ENCODE peak calls at places on chromosomes 2 and 18, in four cellular contexts. V is hepatocyte, M is GM12878, A is PC-9. R is an unnamed sample. For H3K79me2, the result is how much of the 10 kb centered on the place peaks cover.

GRCh38 chr2:84288335-84288734 is 170.7 kb downstream of the SUCLG1 start:
- DNase-seq in V (no peak), M (no peak), A (no peak), R (no peak)

GRCh38 chr18:22169889-22170420 is 566 bp downstream of the GATA6 start:
- DNase-seq in V (no peak), M (no peak), A (no peak), R (no peak)

GRCh38 chr2:16044946-16045456 is 104.7 kb downstream of the MYCN start:
- DNase-seq in V (no peak), M (no peak), A (no peak), R (no peak)

GRCh38 chr2:146317959-146318358 is 1526.9 kb upstream of the ACVR2A start:
- DNase-seq in V (no peak), M (no peak), A (no peak), R (peak)

GRCh38 chr18:42861259-42861658 is 254.2 kb downstream of the RIT2 start:
- DNase-seq in V (no peak), M (no peak), A (no peak), R (no peak)

GRCh38 chr18:57629399-57629798 is 7.8 kb upstream of the NARS1 start:
- DNase-seq in V (no peak), M (no peak), A (no peak), R (no peak)

GRCh38 chr2:238916875-238917590 is 69.1 kb downstream of the TWIST2 start:
- DNase-seq in V (no peak), M (no peak), A (peak), R (no peak)

GRCh38 chr2:128756372-128756730 is 437.7 kb upstream of the HS6ST1 start:
- DNase-seq in V (no peak), M (no peak), A (no peak), R (peak)

GRCh38 chr18:37712776-37713175 is 147.2 kb upstream of the CELF4 start:
- DNase-seq in V (no peak), M (no peak), A (no peak), R (no peak)

GRCh38 chr2:72108121-72108520 is 39.5 kb downstream of the CYP26B1 start:
- DNase-seq in V (no peak), M (no peak), A (no peak), R (peak)

GRCh38 chr18:79737426-79737825 is 57.8 kb downstream of the CTDP1 start:
- DNase-seq in V (no peak), M (no peak), A (no peak), R (no peak)

GRCh38 chr2:209666296-209666695 is 105.3 kb upstream of the UNC80 start:
- DNase-seq in V (no peak), M (no peak), A (no peak), R (no peak)

GRCh38 chr2:167925775-167926174 is 321.6 kb downstream of the STK39 start:
- DNase-seq in V (no peak), M (no peak), A (no peak), R (no peak)

GRCh38 chr2:39568561-39569006 is 97.1 kb upstream of the TMEM178A start:
- DNase-seq in V (peak), M (no peak), A (peak), R (peak)

GRCh38 chr2:109376796-109377495 is 236.8 kb downstream of the SEPTIN10 start:
- DNase-seq in V (no peak), M (no peak), A (no peak), R (no peak)

GRCh38 chr2:128812183-128812940 is 493.7 kb upstream of the HS6ST1 start:
- DNase-seq in V (no peak), M (no peak), A (no peak), R (no peak)

GRCh38 chr2:86186431-86186830 is 8.8 kb downstream of the IMMT start:
- DNase-seq in V (no peak), M (no peak), A (no peak), R (no peak)

GRCh38 chr2:72118951-72119350 is 28.7 kb downstream of the CYP26B1 start:
- DNase-seq in V (no peak), M (no peak), A (no peak), R (no peak)

GRCh38 chr2:150060341-150060740 is 427.1 kb downstream of the RND3 start:
- DNase-seq in V (no peak), M (no peak), A (no peak), R (no peak)

GRCh38 chr2:1550076-1550475 is 136.8 kb downstream of the TPO start:
- DNase-seq in V (peak), M (no peak), A (no peak), R (no peak)

GRCh38 chr2:46695283-46695682 is 215.9 kb downstream of the TMEM247 start:
- DNase-seq in V (no peak), M (no peak), A (no peak), R (peak)

GRCh38 chr18:47689386-47689785 is 241.1 kb downstream of the SMAD2 start:
- DNase-seq in V (no peak), M (no peak), A (no peak), R (no peak)

GRCh38 chr2:20597868-20598183 is 53.1 kb downstream of the HS1BP3 start:
- DNase-seq in V (no peak), M (no peak), A (no peak), R (no peak)

GRCh38 chr18:28511421-28511821 is 334.5 kb upstream of the CDH2 start:
- DNase-seq in V (no peak), M (no peak), A (no peak), R (peak)

GRCh38 chr2:68302281-68302680 is 17.5 kb downstream of the CNRIP1 start:
- DNase-seq in V (no peak), M (no peak), A (no peak), R (no peak)

GRCh38 chr2:134205087-134205486 is 48.8 kb upstream of the MGAT5 start:
- DNase-seq in V (no peak), M (no peak), A (no peak), R (no peak)

GRCh38 chr2:134201559-134201958 is 52.3 kb upstream of the MGAT5 start:
- DNase-seq in V (no peak), M (no peak), A (no peak), R (no peak)

GRCh38 chr2:134206029-134206428 is 47.8 kb upstream of the MGAT5 start:
- DNase-seq in V (no peak), M (no peak), A (no peak), R (no peak)

GRCh38 chr2:134202361-134202760 is 51.5 kb upstream of the MGAT5 start:
- DNase-seq in V (no peak), M (no peak), A (no peak), R (no peak)

DNA sequence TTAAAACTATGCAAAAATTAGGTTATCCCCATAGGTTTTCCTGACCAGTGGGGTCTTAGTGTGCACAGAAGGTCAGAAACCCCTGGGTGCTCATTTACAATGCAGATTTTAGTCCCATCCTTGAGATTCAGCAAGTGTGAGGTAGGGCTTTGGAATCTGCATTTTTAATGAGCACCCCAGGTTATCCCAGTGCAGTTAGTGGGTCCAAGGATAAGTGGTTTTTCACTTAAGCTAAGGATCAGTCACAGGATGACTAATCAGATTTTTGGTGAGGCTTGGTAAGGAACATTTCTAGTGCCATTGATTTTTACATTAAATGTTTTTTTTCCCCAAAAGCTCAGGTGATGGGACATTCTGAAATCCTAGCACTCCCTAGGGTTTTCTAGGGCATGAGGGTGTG is 50.7 kb upstream of the MGAT5 start:
- DNase-seq in V (no peak), M (no peak), A (no peak), R (no peak)
- H3K79me2 ChIP-seq in V (half or more), M (half or more), A (under half), R (under half)

GRCh38 chr2:29226375-29226774 is 111.2 kb downstream of the CLIP4 start:
- DNase-seq in V (no peak), M (no peak), A (no peak), R (no peak)

GRCh38 chr2:29223851-29224692 is 108.9 kb downstream of the CLIP4 start:
- DNase-seq in V (no peak), M (no peak), A (peak), R (peak)

GRCh38 chr2:29224693-29225551 is 109.7 kb downstream of the CLIP4 start:
- DNase-seq in V (no peak), M (no peak), A (no peak), R (no peak)

GRCh38 chr2:29226808-29227207 is 111.6 kb downstream of the CLIP4 start:
- DNase-seq in V (no peak), M (no peak), A (no peak), R (no peak)

GRCh38 chr2:29225814-29226213 is 110.6 kb downstream of the CLIP4 start:
- DNase-seq in V (no peak), M (no peak), A (no peak), R (no peak)
- TF ChIP-seq CTCF in V (no peak), M (no peak), A (no peak), R (no peak)

GRCh38 chr2:176124358-176125214 is 2.1 kb downstream of the HOXD9 start:
- DNase-seq in V (no peak), M (no peak), A (no peak), R (no peak)
- TF ChIP-seq EZH2 in V (no peak), M (no peak), A (no peak), R (no peak)

GRCh38 chr2:100726866-100727265 is 93.1 kb upstream of the NPAS2 start:
- DNase-seq in V (no peak), M (no peak), A (no peak), R (no peak)

GRCh38 chr2:100718065-100718570 is 101.8 kb upstream of the NPAS2 start:
- DNase-seq in V (peak), M (no peak), A (no peak), R (no peak)

GRCh38 chr2:100721693-100722092 is 98.2 kb upstream of the NPAS2 start:
- DNase-seq in V (no peak), M (no peak), A (no peak), R (no peak)

GRCh38 chr2:100722125-100722524 is 97.8 kb upstream of the NPAS2 start:
- DNase-seq in V (no peak), M (no peak), A (no peak), R (no peak)
- H3K79me2 ChIP-seq in V (under half), M (under half), A (under half), R (under half)

GRCh38 chr2:226475650-226476049 is 324.0 kb downstream of the IRS1 start:
- DNase-seq in V (peak), M (no peak), A (peak), R (peak)

GRCh38 chr2:226477221-226478120 is 322.1 kb downstream of the IRS1 start:
- DNase-seq in V (no peak), M (no peak), A (no peak), R (peak)

GRCh38 chr2:226483143-226483542 is 316.5 kb downstream of the IRS1 start:
- DNase-seq in V (no peak), M (no peak), A (no peak), R (no peak)

GRCh38 chr2:226474131-226474530 is 325.5 kb downstream of the IRS1 start:
- DNase-seq in V (no peak), M (no peak), A (no peak), R (no peak)

DNA sequence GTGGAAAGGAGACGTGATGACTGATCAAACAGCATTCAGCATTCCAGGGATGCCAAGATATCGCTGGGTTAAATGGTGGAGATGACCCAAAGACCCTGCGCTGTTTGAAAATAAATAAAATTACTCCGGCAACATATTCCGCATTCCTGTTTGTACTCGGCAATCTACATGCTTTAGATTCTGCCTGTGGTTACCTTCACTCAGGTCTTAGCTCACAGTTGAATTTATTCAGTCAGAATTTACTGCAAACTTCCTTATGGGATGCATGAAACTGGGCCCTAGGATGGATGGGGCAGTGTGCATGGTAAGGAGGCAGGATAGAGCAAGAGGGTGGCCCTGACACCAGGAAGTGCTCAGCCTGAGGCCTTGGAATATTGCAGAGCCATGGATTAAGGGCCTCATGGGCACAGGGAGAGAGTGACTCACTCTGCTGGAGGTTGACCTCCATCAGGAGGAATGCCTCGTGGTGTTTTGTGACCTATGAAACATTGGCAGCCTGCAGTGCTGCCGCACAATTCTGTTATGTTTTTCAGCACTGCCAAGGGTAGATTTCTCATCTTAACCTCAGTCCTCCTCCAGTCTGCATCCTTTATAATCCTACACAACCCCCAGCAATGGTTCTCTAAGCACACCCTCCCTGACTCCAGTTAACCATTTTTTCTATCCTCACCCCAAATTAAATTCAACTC is 321.4 kb downstream of the IRS1 start:
- DNase-seq in V (peak), M (no peak), A (peak), R (peak)
- TF ChIP-seq CTCF in V (no peak), M (no peak), A (no peak), R (no peak)